ENCODE peak calls at places on chromosome 3, in eight cellular contexts. One of them, this sample, is unnamed.

GRCh38 chr3:166274342-166274741 is 437.1 kb upstream of the BCHE start:
- DNase-seq in occipital lobe: no peak
- DNase-seq in testis: no peak
- DNase-seq in NCI-H524: no peak
- DNase-seq in cardiac muscle cell: no peak
- DNase-seq in M059J: peak; percentile 15
- DNase-seq in head of caudate nucleus: no peak
- DNase-seq in activated B cell treated with CpG ODN at 0.5 μM for 24 hours: no peak
- DNase-seq in this sample: no peak

GRCh38 chr3:37526511-37526910 is 335.2 kb upstream of the CTDSPL start:
- DNase-seq in head of caudate nucleus: peak; percentile 46
- DNase-seq in occipital lobe: no peak
- DNase-seq in M059J: peak; percentile 37
- DNase-seq in activated B cell treated with CpG ODN at 0.5 μM for 24 hours: no peak
- DNase-seq in NCI-H524: no peak
- DNase-seq in testis: peak; percentile 64
- DNase-seq in cardiac muscle cell: peak; percentile 73
- DNase-seq in this sample: no peak

GRCh38 chr3:27147215-27147614 is 222.0 kb downstream of the NEK10 start:
- DNase-seq in testis: no peak
- DNase-seq in activated B cell treated with CpG ODN at 0.5 μM for 24 hours: no peak
- DNase-seq in occipital lobe: no peak
- DNase-seq in cardiac muscle cell: no peak
- DNase-seq in head of caudate nucleus: no peak
- DNase-seq in NCI-H524: no peak
- DNase-seq in M059J: peak; percentile 88
- DNase-seq in this sample: no peak

GRCh38 chr3:66898155-66898554 is 100.0 kb upstream of the KBTBD8 start:
- DNase-seq in activated B cell treated with CpG ODN at 0.5 μM for 24 hours: no peak
- DNase-seq in testis: no peak
- DNase-seq in cardiac muscle cell: no peak
- DNase-seq in occipital lobe: no peak
- DNase-seq in head of caudate nucleus: no peak
- DNase-seq in M059J: no peak
- DNase-seq in NCI-H524: no peak
- DNase-seq in this sample: no peak

GRCh38 chr3:114669614-114670013 is 375.8 kb downstream of the TIGIT start:
- DNase-seq in head of caudate nucleus: no peak
- DNase-seq in M059J: no peak
- DNase-seq in occipital lobe: no peak
- DNase-seq in testis: no peak
- DNase-seq in NCI-H524: no peak
- DNase-seq in cardiac muscle cell: no peak
- DNase-seq in activated B cell treated with CpG ODN at 0.5 μM for 24 hours: no peak
- DNase-seq in this sample: no peak

GRCh38 chr3:196141052-196141865 is 59.4 kb upstream of the TFRC start:
- DNase-seq in cardiac muscle cell: no peak
- DNase-seq in occipital lobe: no peak
- DNase-seq in head of caudate nucleus: no peak
- DNase-seq in NCI-H524: no peak
- DNase-seq in testis: no peak
- DNase-seq in activated B cell treated with CpG ODN at 0.5 μM for 24 hours: no peak
- DNase-seq in M059J: no peak
- DNase-seq in this sample: no peak

GRCh38 chr3:185818267-185818875 is 6.5 kb downstream of the IGF2BP2 start:
- DNase-seq in activated B cell treated with CpG ODN at 0.5 μM for 24 hours: no peak
- DNase-seq in occipital lobe: no peak
- DNase-seq in M059J: peak; percentile 40
- DNase-seq in testis: no peak
- DNase-seq in NCI-H524: no peak
- DNase-seq in head of caudate nucleus: no peak
- DNase-seq in cardiac muscle cell: no peak
- DNase-seq in this sample: no peak

GRCh38 chr3:124277516-124277890 is 285.6 kb upstream of the ROPN1 start:
- DNase-seq in testis: peak; percentile 67
- DNase-seq in NCI-H524: no peak
- DNase-seq in activated B cell treated with CpG ODN at 0.5 μM for 24 hours: no peak
- DNase-seq in M059J: peak; percentile 47
- DNase-seq in head of caudate nucleus: peak; percentile 56
- DNase-seq in cardiac muscle cell: peak; percentile 82
- DNase-seq in occipital lobe: peak; percentile 54
- DNase-seq in this sample: peak; percentile 52

GRCh38 chr3:188432826-188433525 is 279.0 kb downstream of the LPP start:
- DNase-seq in testis: peak; percentile 33
- DNase-seq in M059J: peak; percentile 49
- DNase-seq in occipital lobe: no peak
- DNase-seq in head of caudate nucleus: no peak
- DNase-seq in NCI-H524: no peak
- DNase-seq in activated B cell treated with CpG ODN at 0.5 μM for 24 hours: no peak
- DNase-seq in cardiac muscle cell: peak; percentile 86
- DNase-seq in this sample: no peak

GRCh38 chr3:176262071-176262470 is 935.2 kb downstream of the TBL1XR1 start:
- DNase-seq in NCI-H524: no peak
- DNase-seq in M059J: peak; percentile 65
- DNase-seq in occipital lobe: peak; percentile 16
- DNase-seq in testis: peak; percentile 75
- DNase-seq in activated B cell treated with CpG ODN at 0.5 μM for 24 hours: no peak
- DNase-seq in head of caudate nucleus: no peak
- DNase-seq in cardiac muscle cell: no peak
- DNase-seq in this sample: no peak

GRCh38 chr3:13506680-13507079 is 26.6 kb downstream of the HDAC11 start:
- DNase-seq in testis: no peak
- DNase-seq in activated B cell treated with CpG ODN at 0.5 μM for 24 hours: no peak
- DNase-seq in cardiac muscle cell: no peak
- DNase-seq in occipital lobe: no peak
- DNase-seq in head of caudate nucleus: no peak
- DNase-seq in M059J: no peak
- DNase-seq in NCI-H524: no peak
- DNase-seq in this sample: no peak

GRCh38 chr3:180250172-180250571 is 213.4 kb upstream of the PEX5L start:
- DNase-seq in M059J: peak; percentile 61
- DNase-seq in head of caudate nucleus: no peak
- DNase-seq in activated B cell treated with CpG ODN at 0.5 μM for 24 hours: no peak
- DNase-seq in cardiac muscle cell: no peak
- DNase-seq in testis: no peak
- DNase-seq in occipital lobe: no peak
- DNase-seq in NCI-H524: no peak
- DNase-seq in this sample: no peak

GRCh38 chr3:193702967-193703366 is 110.0 kb downstream of the OPA1 start:
- DNase-seq in activated B cell treated with CpG ODN at 0.5 μM for 24 hours: no peak
- DNase-seq in occipital lobe: no peak
- DNase-seq in cardiac muscle cell: peak; percentile 10
- DNase-seq in testis: no peak
- DNase-seq in head of caudate nucleus: no peak
- DNase-seq in M059J: no peak
- DNase-seq in NCI-H524: no peak
- DNase-seq in this sample: no peak

GRCh38 chr3:25007974-25008658 is 419.9 kb upstream of the RARB start:
- DNase-seq in head of caudate nucleus: no peak
- DNase-seq in NCI-H524: no peak
- DNase-seq in activated B cell treated with CpG ODN at 0.5 μM for 24 hours: no peak
- DNase-seq in M059J: peak; percentile 17
- DNase-seq in cardiac muscle cell: peak; percentile 67
- DNase-seq in testis: no peak
- DNase-seq in occipital lobe: no peak
- DNase-seq in this sample: no peak

GRCh38 chr3:175743733-175744400 is 884.7 kb downstream of the NAALADL2 start:
- DNase-seq in occipital lobe: no peak
- DNase-seq in head of caudate nucleus: no peak
- DNase-seq in testis: no peak
- DNase-seq in M059J: peak; percentile 91
- DNase-seq in activated B cell treated with CpG ODN at 0.5 μM for 24 hours: no peak
- DNase-seq in cardiac muscle cell: peak; percentile 5
- DNase-seq in NCI-H524: no peak
- DNase-seq in this sample: no peak

GRCh38 chr3:57577786-57578185 is 19.4 kb downstream of the ARF4 start:
- DNase-seq in NCI-H524: no peak
- DNase-seq in activated B cell treated with CpG ODN at 0.5 μM for 24 hours: no peak
- DNase-seq in testis: no peak
- DNase-seq in cardiac muscle cell: no peak
- DNase-seq in head of caudate nucleus: no peak
- DNase-seq in occipital lobe: no peak
- DNase-seq in M059J: no peak
- DNase-seq in this sample: no peak

GRCh38 chr3:187742351-187743171 is 2.7 kb downstream of the BCL6 start:
- DNase-seq in NCI-H524: no peak
- DNase-seq in occipital lobe: no peak
- DNase-seq in M059J: peak; percentile 78
- DNase-seq in head of caudate nucleus: no peak
- DNase-seq in cardiac muscle cell: peak; percentile 48
- DNase-seq in testis: peak; percentile 48
- DNase-seq in activated B cell treated with CpG ODN at 0.5 μM for 24 hours: no peak
- DNase-seq in this sample: peak; percentile 51

GRCh38 chr3:183252973-183253363 is at the start of gene B3GNT5:
- DNase-seq in cardiac muscle cell: peak; percentile 38
- DNase-seq in activated B cell treated with CpG ODN at 0.5 μM for 24 hours: no peak
- DNase-seq in M059J: peak; percentile 26
- DNase-seq in head of caudate nucleus: no peak
- DNase-seq in occipital lobe: no peak
- DNase-seq in NCI-H524: no peak
- DNase-seq in testis: peak; percentile 76
- DNase-seq in this sample: no peak